ENCODE peak calls at places on chromosomes 6 and 20, in seven cellular contexts. E is foreskin fibroblast, Y is fibroblast of the aortic adventitia, H is brain microvascular endothelial cell, G is cardiac fibroblast, V is fibroblast of lung, N is heart right ventricle. B is an unnamed sample.

GRCh38 chr20:16916165-16916564 is 168.0 kb downstream of the OTOR start:
- DNase-seq in E (no peak), Y (no peak), H (no peak), G (no peak), V (no peak), N (no peak), B (no peak)

GRCh38 chr6:106659859-106660258 is 30.5 kb downstream of the QRSL1 start:
- DNase-seq in E (no peak), Y (no peak), H (no peak), G (no peak), V (no peak), N (no peak), B (no peak)

GRCh38 chr20:23937303-23938117 is 51.1 kb downstream of the GGTLC1 start:
- DNase-seq in E (peak), Y (peak), H (peak), G (peak), V (peak), N (peak), B (peak)

GRCh38 chr20:409697-410559 is 1.8 kb downstream of the RBCK1 start:
- DNase-seq in E (no peak), Y (no peak), H (no peak), G (no peak), V (no peak), N (no peak), B (no peak)

GRCh38 chr20:32506721-32507120 is 78.4 kb downstream of the NOL4L start:
- DNase-seq in E (no peak), Y (no peak), H (no peak), G (no peak), V (no peak), N (no peak), B (no peak)

GRCh38 chr6:166087246-166087645 is 80.4 kb downstream of the TBXT start:
- DNase-seq in E (no peak), Y (no peak), H (no peak), G (no peak), V (no peak), N (no peak), B (no peak)

GRCh38 chr6:138610816-138611215 is 111.5 kb upstream of the NHSL1 start:
- DNase-seq in E (no peak), Y (no peak), H (no peak), G (no peak), V (no peak), N (no peak), B (no peak)

GRCh38 chr20:58213112-58213511 is 15.3 kb downstream of the ANKRD60 start:
- DNase-seq in E (peak), Y (no peak), H (no peak), G (no peak), V (peak), N (no peak), B (no peak)

GRCh38 chr6:119147101-119148053 is 68.9 kb upstream of the FAM184A start:
- DNase-seq in E (peak), Y (peak), H (peak), G (peak), V (peak), N (peak), B (peak)

DNA sequence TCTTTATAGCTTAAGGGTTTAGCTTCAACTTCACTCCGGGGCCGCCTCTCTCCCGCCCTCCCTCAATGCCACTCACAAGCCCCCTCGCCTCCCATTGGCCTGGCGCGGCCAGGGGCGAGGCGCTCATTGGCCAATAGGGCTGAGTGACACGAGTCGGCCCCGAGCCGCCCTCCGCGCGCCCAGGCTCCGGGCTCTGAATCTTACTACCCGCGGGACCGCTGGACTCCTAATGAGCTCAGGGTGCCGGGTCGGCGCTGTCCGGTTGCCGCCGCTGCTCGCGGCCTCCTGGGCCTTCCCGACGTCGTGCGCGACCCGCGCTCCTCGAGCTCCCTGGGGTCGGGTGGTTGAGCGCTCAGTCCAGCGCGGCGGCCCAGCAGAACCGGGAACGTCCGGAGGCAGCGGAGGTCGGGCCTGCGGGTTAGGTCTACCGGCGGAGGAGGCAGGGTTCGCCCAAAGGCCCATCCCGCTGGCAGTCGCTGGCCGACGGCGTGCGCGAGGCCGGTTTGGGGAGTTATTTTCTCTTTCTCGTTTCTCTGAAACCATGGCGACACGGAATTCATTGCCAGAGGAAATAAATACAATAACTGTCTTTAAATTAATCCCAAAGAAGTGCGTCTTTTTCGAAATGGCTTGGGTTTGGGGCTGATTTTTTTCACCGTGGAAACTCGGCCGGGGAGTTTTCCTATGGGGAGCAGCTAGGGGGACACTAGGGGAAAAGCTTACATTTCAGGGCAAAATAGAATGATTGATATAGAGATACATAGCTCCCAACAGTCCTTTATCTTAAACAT is at the start of gene SIM1:
- DNase-seq in E (peak), Y (no peak), H (peak), G (peak), V (peak), N (no peak), B (no peak)
- H3K4me3 ChIP-seq in E (peak), Y (peak), H (peak), G (peak), V (no peak), N (peak), B (peak)

GRCh38 chr6:136249336-136249735 is 775 bp downstream of the MTFR2 start:
- DNase-seq in E (peak), Y (peak), H (no peak), G (peak), V (peak), N (no peak), B (no peak)

GRCh38 chr6:136250686-136251008 is 536 bp upstream of the MTFR2 start:
- DNase-seq in E (no peak), Y (no peak), H (no peak), G (no peak), V (no peak), N (no peak), B (no peak)

GRCh38 chr6:136252441-136252840 is 2.3 kb upstream of the MTFR2 start:
- DNase-seq in E (no peak), Y (no peak), H (no peak), G (no peak), V (no peak), N (no peak), B (no peak)

GRCh38 chr6:136251394-136251793 is 1.3 kb upstream of the MTFR2 start:
- DNase-seq in E (peak), Y (no peak), H (no peak), G (no peak), V (no peak), N (no peak), B (no peak)

GRCh38 chr6:136249811-136250685 is at the start of gene MTFR2:
- DNase-seq in E (peak), Y (peak), H (peak), G (peak), V (peak), N (peak), B (peak)
- TF ChIP-seq CTCF in E (no peak), Y (no peak), H (no peak), G (no peak), V (no peak), N (no peak), B (no peak)

GRCh38 chr6:1395496-1395895 is 6.1 kb downstream of the FOXF2 start:
- DNase-seq in E (peak), Y (no peak), H (no peak), G (no peak), V (no peak), N (no peak), B (no peak)
- H3K4me3 ChIP-seq in E (peak), Y (no peak), H (no peak), G (no peak), V (peak), N (no peak), B (no peak)

GRCh38 chr6:8086755-8087306 is 15.5 kb downstream of the EEF1E1 start:
- DNase-seq in E (no peak), Y (no peak), H (no peak), G (no peak), V (no peak), N (no peak), B (no peak)

GRCh38 chr6:8082954-8083858 is 19.0 kb upstream of the BLOC1S5 start:
- DNase-seq in E (peak), Y (peak), H (peak), G (peak), V (peak), N (no peak), B (peak)

GRCh38 chr6:8085053-8085511 is 17.3 kb downstream of the EEF1E1 start:
- DNase-seq in E (peak), Y (peak), H (peak), G (peak), V (peak), N (no peak), B (peak)

GRCh38 chr6:8082572-8082953 is 18.4 kb upstream of the BLOC1S5 start:
- DNase-seq in E (no peak), Y (no peak), H (no peak), G (no peak), V (no peak), N (no peak), B (no peak)

DNA sequence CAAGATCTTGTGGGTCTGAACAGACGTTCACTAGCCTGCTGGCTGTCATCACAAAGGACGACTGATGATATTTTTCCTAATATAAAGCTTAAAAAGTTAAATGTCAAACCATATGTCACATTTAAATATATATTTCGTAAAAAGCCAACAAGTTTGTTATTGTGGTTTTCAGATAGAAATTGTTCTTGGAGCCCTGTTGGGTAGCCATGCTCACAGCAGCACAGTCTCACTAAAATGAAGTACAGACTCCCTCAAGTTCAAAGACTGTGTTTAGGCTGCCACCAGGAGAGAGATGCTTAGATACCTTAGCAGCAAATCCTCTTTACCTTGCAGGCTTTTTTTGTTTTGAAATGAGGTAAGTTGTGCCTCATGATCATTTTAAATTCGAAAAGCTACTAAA is 17.8 kb downstream of the EEF1E1 start:
- DNase-seq in E (peak), Y (peak), H (no peak), G (peak), V (peak), N (no peak), B (no peak)
- TF ChIP-seq CTCF in E (no peak), Y (no peak), H (no peak), G (no peak), V (no peak), N (no peak), B (no peak)

GRCh38 chr20:21981607-21982344 is 276.3 kb downstream of the PAX1 start:
- DNase-seq in E (peak), Y (peak), H (peak), G (peak), V (peak), N (peak), B (no peak)

GRCh38 chr20:21982559-21982958 is 277.1 kb downstream of the PAX1 start:
- DNase-seq in E (no peak), Y (no peak), H (peak), G (peak), V (no peak), N (no peak), B (no peak)

GRCh38 chr20:21981179-21981578 is 275.7 kb downstream of the PAX1 start:
- DNase-seq in E (no peak), Y (peak), H (peak), G (peak), V (peak), N (no peak), B (no peak)
- H3K4me3 ChIP-seq in E (no peak), Y (no peak), H (no peak), G (no peak), V (no peak), N (no peak), B (no peak)

GRCh38 chr20:19789446-19789845 is 31.4 kb downstream of the RIN2 start:
- DNase-seq in E (no peak), Y (no peak), H (no peak), G (peak), V (no peak), N (no peak), B (no peak)

GRCh38 chr20:19786311-19786710 is 28.3 kb downstream of the RIN2 start:
- DNase-seq in E (peak), Y (peak), H (peak), G (peak), V (peak), N (peak), B (peak)

GRCh38 chr20:19791887-19792286 is 33.8 kb downstream of the RIN2 start:
- DNase-seq in E (no peak), Y (no peak), H (no peak), G (no peak), V (no peak), N (no peak), B (no peak)

GRCh38 chr20:19787366-19787765 is 29.3 kb downstream of the RIN2 start:
- DNase-seq in E (no peak), Y (peak), H (no peak), G (no peak), V (peak), N (no peak), B (no peak)

GRCh38 chr20:19789009-19789408 is 31.0 kb downstream of the RIN2 start:
- DNase-seq in E (no peak), Y (no peak), H (no peak), G (no peak), V (no peak), N (no peak), B (no peak)
- TF ChIP-seq CTCF in E (no peak), Y (no peak), H (no peak), G (no peak), V (no peak), N (no peak), B (no peak)

DNA sequence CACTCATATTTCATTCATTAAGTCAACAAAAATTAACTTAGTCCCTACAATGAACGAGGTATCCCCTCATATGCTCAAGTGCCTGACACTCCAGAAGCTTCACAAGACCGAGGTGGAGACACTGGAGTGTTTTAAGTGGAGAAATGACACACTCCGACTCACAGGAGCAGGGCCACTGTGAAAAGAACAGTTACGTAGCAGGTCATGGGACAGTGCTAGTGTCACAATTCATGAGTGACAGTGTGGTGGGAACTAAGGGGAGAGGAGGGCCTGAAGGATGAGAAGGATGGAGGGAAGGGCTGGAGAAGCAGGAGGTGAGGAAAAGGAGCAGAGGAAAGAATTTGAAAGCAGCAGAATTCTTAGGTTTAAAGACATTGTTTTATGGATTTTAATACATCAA is 1.3 kb upstream of the HLA-A start:
- DNase-seq in E (peak), Y (no peak), H (no peak), G (peak), V (no peak), N (no peak), B (no peak)
- H3K4me3 ChIP-seq in E (no peak), Y (no peak), H (no peak), G (no peak), V (no peak), N (peak), B (no peak)

GRCh38 chr6:18387061-18387721 is at the start of gene RNF144B:
- DNase-seq in E (peak), Y (peak), H (peak), G (peak), V (peak), N (peak), B (peak)
- TF ChIP-seq CTCF in E (no peak), Y (no peak), H (no peak), G (no peak), V (no peak), N (no peak), B (no peak)

DNA sequence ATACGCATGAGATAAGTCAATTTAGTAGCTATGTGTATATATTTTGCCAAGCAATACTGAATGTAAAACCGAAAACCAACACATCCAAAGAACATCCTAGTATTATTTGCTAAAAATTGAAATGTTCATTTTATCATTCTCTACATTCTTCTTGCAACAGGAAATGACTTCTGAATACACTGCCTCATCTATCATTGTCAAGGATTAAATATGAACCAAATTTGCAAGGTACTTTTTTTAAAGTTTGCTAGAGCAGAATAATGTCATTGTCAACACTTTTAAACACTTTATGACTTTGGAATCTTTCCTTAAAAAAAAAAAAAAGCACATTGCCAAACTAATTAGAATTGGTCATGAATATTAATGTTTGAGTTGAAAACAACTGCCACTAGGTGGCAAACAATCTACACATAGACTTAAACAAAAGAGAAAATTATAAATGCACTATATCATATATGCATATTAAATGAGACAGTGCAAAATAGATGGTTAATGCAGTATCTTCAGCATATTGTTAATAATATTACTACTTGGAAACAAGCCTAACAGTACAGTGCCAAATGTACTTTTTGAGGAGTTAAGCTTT is 32.5 kb upstream of the TMEM244 start:
- DNase-seq in E (peak), Y (peak), H (no peak), G (peak), V (peak), N (no peak), B (no peak)
- H3K4me3 ChIP-seq in E (no peak), Y (no peak), H (no peak), G (no peak), V (no peak), N (no peak), B (no peak)